ENCODE peak calls at places on chromosomes 6 and 20, in five cellular contexts. One of them, this sample, is unnamed.

GRCh38 chr20:62220666-62221568 is 839 bp upstream of the HRH3 start:
- DNase-seq in activated CD4-positive, alpha-beta T cell treated with anti-CD3 and anti-CD28 coated beads, Interleukin-2, amount 50 U/mL, for 1 hour: no peak
- DNase-seq in cardiac muscle cell: no peak
- DNase-seq in NCI-H748 treated with DMSO at 0.1 percent for 48 hours: no peak
- DNase-seq in astrocyte of the spinal cord: no peak
- DNase-seq in this sample: no peak

GRCh38 chr6:108565091-108565766 is 4.5 kb downstream of the FOXO3 start:
- DNase-seq in cardiac muscle cell: no peak
- DNase-seq in astrocyte of the spinal cord: peak
- DNase-seq in NCI-H748 treated with DMSO at 0.1 percent for 48 hours: no peak
- DNase-seq in activated CD4-positive, alpha-beta T cell treated with anti-CD3 and anti-CD28 coated beads, Interleukin-2, amount 50 U/mL, for 1 hour: no peak
- DNase-seq in this sample: no peak

GRCh38 chr20:2820084-2820895 is 4.1 kb downstream of the TMEM239 start:
- DNase-seq in astrocyte of the spinal cord: peak
- DNase-seq in NCI-H748 treated with DMSO at 0.1 percent for 48 hours: no peak
- DNase-seq in activated CD4-positive, alpha-beta T cell treated with anti-CD3 and anti-CD28 coated beads, Interleukin-2, amount 50 U/mL, for 1 hour: no peak
- DNase-seq in cardiac muscle cell: no peak
- DNase-seq in this sample: peak

GRCh38 chr20:35318502-35319157 is 26.4 kb upstream of the FAM83C start:
- DNase-seq in astrocyte of the spinal cord: peak
- DNase-seq in NCI-H748 treated with DMSO at 0.1 percent for 48 hours: no peak
- DNase-seq in cardiac muscle cell: no peak
- DNase-seq in activated CD4-positive, alpha-beta T cell treated with anti-CD3 and anti-CD28 coated beads, Interleukin-2, amount 50 U/mL, for 1 hour: no peak
- DNase-seq in this sample: peak

GRCh38 chr6:62971976-62972658 is 239.2 kb upstream of the FKBP1C start:
- DNase-seq in activated CD4-positive, alpha-beta T cell treated with anti-CD3 and anti-CD28 coated beads, Interleukin-2, amount 50 U/mL, for 1 hour: no peak
- DNase-seq in NCI-H748 treated with DMSO at 0.1 percent for 48 hours: no peak
- DNase-seq in cardiac muscle cell: no peak
- DNase-seq in astrocyte of the spinal cord: no peak
- DNase-seq in this sample: no peak

GRCh38 chr20:3146732-3147341 is 12.8 kb downstream of the FASTKD5 start:
- DNase-seq in NCI-H748 treated with DMSO at 0.1 percent for 48 hours: no peak
- DNase-seq in astrocyte of the spinal cord: no peak
- DNase-seq in cardiac muscle cell: no peak
- DNase-seq in activated CD4-positive, alpha-beta T cell treated with anti-CD3 and anti-CD28 coated beads, Interleukin-2, amount 50 U/mL, for 1 hour: no peak
- DNase-seq in this sample: no peak

GRCh38 chr6:159229526-159229925 is 60.3 kb downstream of the FNDC1 start:
- DNase-seq in activated CD4-positive, alpha-beta T cell treated with anti-CD3 and anti-CD28 coated beads, Interleukin-2, amount 50 U/mL, for 1 hour: no peak
- DNase-seq in NCI-H748 treated with DMSO at 0.1 percent for 48 hours: no peak
- DNase-seq in astrocyte of the spinal cord: no peak
- DNase-seq in cardiac muscle cell: no peak
- DNase-seq in this sample: no peak

GRCh38 chr6:32529697-32530429 is at the start of gene HLA-DRB5:
- DNase-seq in NCI-H748 treated with DMSO at 0.1 percent for 48 hours: no peak
- DNase-seq in activated CD4-positive, alpha-beta T cell treated with anti-CD3 and anti-CD28 coated beads, Interleukin-2, amount 50 U/mL, for 1 hour: no peak
- DNase-seq in astrocyte of the spinal cord: no peak
- DNase-seq in cardiac muscle cell: no peak
- DNase-seq in this sample: no peak

GRCh38 chr20:17304785-17305184 is 77.9 kb downstream of the PCSK2 start:
- DNase-seq in NCI-H748 treated with DMSO at 0.1 percent for 48 hours: no peak
- DNase-seq in astrocyte of the spinal cord: no peak
- DNase-seq in activated CD4-positive, alpha-beta T cell treated with anti-CD3 and anti-CD28 coated beads, Interleukin-2, amount 50 U/mL, for 1 hour: no peak
- DNase-seq in cardiac muscle cell: no peak
- DNase-seq in this sample: no peak

GRCh38 chr6:39530201-39530759 is 194.9 kb downstream of the KIF6 start:
- DNase-seq in cardiac muscle cell: no peak
- DNase-seq in astrocyte of the spinal cord: peak
- DNase-seq in activated CD4-positive, alpha-beta T cell treated with anti-CD3 and anti-CD28 coated beads, Interleukin-2, amount 50 U/mL, for 1 hour: no peak
- DNase-seq in NCI-H748 treated with DMSO at 0.1 percent for 48 hours: no peak
- DNase-seq in this sample: no peak

GRCh38 chr6:356828-357251 is 34.7 kb upstream of the IRF4 start:
- DNase-seq in cardiac muscle cell: no peak
- DNase-seq in astrocyte of the spinal cord: no peak
- DNase-seq in activated CD4-positive, alpha-beta T cell treated with anti-CD3 and anti-CD28 coated beads, Interleukin-2, amount 50 U/mL, for 1 hour: no peak
- DNase-seq in NCI-H748 treated with DMSO at 0.1 percent for 48 hours: no peak
- DNase-seq in this sample: no peak

GRCh38 chr6:21001736-21002135 is 467.5 kb downstream of the CDKAL1 start:
- DNase-seq in astrocyte of the spinal cord: peak
- DNase-seq in activated CD4-positive, alpha-beta T cell treated with anti-CD3 and anti-CD28 coated beads, Interleukin-2, amount 50 U/mL, for 1 hour: no peak
- DNase-seq in NCI-H748 treated with DMSO at 0.1 percent for 48 hours: no peak
- DNase-seq in cardiac muscle cell: no peak
- DNase-seq in this sample: peak